ENCODE peak calls at places on chromosomes 5 and 9, in five cellular contexts. T is thoracic aorta; F is CD8-positive, alpha-beta T cell; K is GM23338; N is WTC11. J is an unnamed sample.

GRCh38 chr9:134011401-134011800 is 13.9 kb upstream of the BRD3OS start:
- DNase-seq in T (no peak), F (no peak), K (no peak), N (no peak), J (no peak)

GRCh38 chr5:154223320-154223719 is 32.8 kb downstream of the GALNT10 start:
- DNase-seq in T (no peak), F (no peak), K (no peak), N (no peak), J (no peak)

GRCh38 chr9:134433101-134433500 is 106.8 kb downstream of the RXRA start:
- DNase-seq in T (no peak), F (no peak), K (no peak), N (no peak), J (peak)

GRCh38 chr9:99000480-99001395 is 57.0 kb downstream of the COL15A1 start:
- DNase-seq in T (no peak), F (peak), K (peak), N (no peak), J (no peak)

GRCh38 chr9:138049085-138049778 is 171.7 kb downstream of the CACNA1B start:
- DNase-seq in T (no peak), F (no peak), K (no peak), N (no peak), J (no peak)

GRCh38 chr5:34898258-34898895 is 16.9 kb downstream of the RAD1 start:
- DNase-seq in T (no peak), F (peak), K (peak), N (peak), J (peak)

GRCh38 chr5:154214236-154215106 is 23.9 kb downstream of the GALNT10 start:
- DNase-seq in T (no peak), F (no peak), K (no peak), N (no peak), J (no peak)

GRCh38 chr5:93915142-93915553 is 173.7 kb upstream of the POU5F2 start:
- DNase-seq in T (no peak), F (no peak), K (peak), N (no peak), J (no peak)

GRCh38 chr5:129094924-129095797 is 612 bp downstream of the ISOC1 start:
- DNase-seq in T (no peak), F (peak), K (peak), N (peak), J (peak)

GRCh38 chr9:8025532-8025931 is 226.0 kb upstream of the DMAC1 start:
- DNase-seq in T (no peak), F (no peak), K (no peak), N (no peak), J (no peak)

GRCh38 chr5:80193421-80193820 is 62.4 kb downstream of the SERINC5 start:
- DNase-seq in T (no peak), F (no peak), K (no peak), N (no peak), J (no peak)

GRCh38 chr5:155729684-155730059 is 597.3 kb upstream of the SGCD start:
- DNase-seq in T (no peak), F (no peak), K (peak), N (peak), J (no peak)

GRCh38 chr5:151924564-151925395 is at the start of gene GLRA1:
- DNase-seq in T (no peak), F (peak), K (peak), N (peak), J (no peak)

GRCh38 chr9:89865981-89866380 is 261.2 kb downstream of the GADD45G start:
- DNase-seq in T (no peak), F (no peak), K (no peak), N (no peak), J (no peak)

GRCh38 chr5:103138202-103138601 is 18.1 kb downstream of the PPIP5K2 start:
- DNase-seq in T (no peak), F (no peak), K (no peak), N (no peak), J (no peak)

GRCh38 chr5:136032564-136032963 is 3.8 kb downstream of the TGFBI start:
- DNase-seq in T (no peak), F (no peak), K (no peak), N (no peak), J (no peak)

GRCh38 chr9:112971415-112971814 is 40.6 kb downstream of the ZNF883 start:
- DNase-seq in T (no peak), F (no peak), K (peak), N (peak), J (no peak)

GRCh38 chr5:44046581-44047327 is 342.5 kb downstream of the FGF10 start:
- DNase-seq in T (no peak), F (no peak), K (peak), N (no peak), J (no peak)

GRCh38 chr5:178069909-178070308 is 43.4 kb upstream of the N4BP3 start:
- DNase-seq in T (no peak), F (no peak), K (peak), N (peak), J (no peak)

GRCh38 chr9:127474592-127474991 is 23.3 kb downstream of the LRSAM1 start:
- DNase-seq in T (no peak), F (no peak), K (no peak), N (no peak), J (no peak)

GRCh38 chr9:96113045-96113444 is 188.9 kb downstream of the HSD17B3 start:
- DNase-seq in T (no peak), F (no peak), K (no peak), N (no peak), J (no peak)

GRCh38 chr5:121251954-121252353 is 599.7 kb upstream of the FTMT start:
- DNase-seq in T (no peak), F (no peak), K (no peak), N (no peak), J (no peak)

GRCh38 chr5:17314907-17315471 is 97.6 kb downstream of the BASP1 start:
- DNase-seq in T (no peak), F (no peak), K (peak), N (no peak), J (no peak)

GRCh38 chr5:96344678-96345612 is 88.1 kb downstream of the PCSK1 start:
- DNase-seq in T (no peak), F (no peak), K (peak), N (no peak), J (no peak)

GRCh38 chr9:70563437-70564204 is 149.2 kb upstream of the KLF9 start:
- DNase-seq in T (no peak), F (no peak), K (no peak), N (no peak), J (no peak)

GRCh38 chr5:113192541-113192940 is 215.9 kb downstream of the DCP2 start:
- DNase-seq in T (no peak), F (no peak), K (no peak), N (no peak), J (no peak)

GRCh38 chr5:149687789-149688188 is 42.3 kb upstream of the PPARGC1B start:
- DNase-seq in T (no peak), F (no peak), K (no peak), N (no peak), J (no peak)

GRCh38 chr5:76547242-76547890 is 75.8 kb downstream of the F2RL2 start:
- DNase-seq in T (no peak), F (no peak), K (no peak), N (no peak), J (no peak)

GRCh38 chr5:148841519-148841918 is 15.1 kb downstream of the ADRB2 start:
- DNase-seq in T (no peak), F (no peak), K (no peak), N (no peak), J (no peak)

GRCh38 chr5:68433921-68434879 is 218.6 kb downstream of the PIK3R1 start:
- DNase-seq in T (peak), F (peak), K (no peak), N (no peak), J (peak)

GRCh38 chr5:179435181-179435580 is 89.9 kb upstream of the ADAMTS2 start:
- DNase-seq in T (no peak), F (no peak), K (no peak), N (no peak), J (no peak)

GRCh38 chr5:134552301-134552700 is 26.8 kb downstream of the JADE2 start:
- DNase-seq in T (peak), F (no peak), K (no peak), N (no peak), J (peak)

GRCh38 chr9:133105461-133105770 is 15.6 kb downstream of the RALGDS start:
- DNase-seq in T (no peak), F (no peak), K (no peak), N (no peak), J (no peak)

DNA sequence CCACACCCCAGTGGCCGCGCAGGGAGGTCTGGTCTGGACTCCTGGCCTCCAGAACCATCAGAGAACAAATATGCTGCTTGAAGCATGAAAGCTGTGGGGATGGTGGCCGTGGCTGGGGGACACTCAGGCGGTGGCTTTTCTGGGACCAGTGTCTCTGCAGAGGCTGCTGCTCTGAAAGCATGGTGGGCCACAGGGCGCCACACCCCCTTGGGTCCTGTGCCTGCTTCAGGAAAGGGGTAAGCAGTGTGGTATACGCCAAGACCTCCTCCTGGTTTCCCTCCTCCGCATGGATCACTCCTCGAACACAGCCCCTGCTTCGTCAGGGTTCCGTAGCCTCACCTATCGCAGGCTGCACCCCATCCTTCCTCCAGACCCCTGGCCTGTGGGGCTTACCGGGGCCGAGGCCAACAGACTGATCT is 19.7 kb upstream of the TERT start:
- DNase-seq in T (no peak), F (no peak), K (no peak), N (no peak), J (no peak)
- TF ChIP-seq CTCF in T (no peak), F (no peak), K (no peak), N (no peak), J (no peak)

GRCh38 chr9:97502984-97503861 is 1.8 kb downstream of the TMOD1 start:
- DNase-seq in T (no peak), F (no peak), K (peak), N (peak), J (no peak)
- TF ChIP-seq CTCF in T (no peak), F (no peak), K (peak), N (no peak), J (no peak)

GRCh38 chr5:139637438-139638089 is 10.6 kb upstream of the CXXC5 start:
- DNase-seq in T (no peak), F (no peak), K (peak), N (peak), J (no peak)
- TF ChIP-seq CTCF in T (peak), F (no peak), K (peak), N (no peak), J (no peak)

GRCh38 chr5:73299017-73299630 is 126.1 kb downstream of the TMEM174 start:
- DNase-seq in T (no peak), F (no peak), K (peak), N (peak), J (no peak)
- TF ChIP-seq CTCF in T (peak), F (no peak), K (no peak), N (no peak), J (no peak)

DNA sequence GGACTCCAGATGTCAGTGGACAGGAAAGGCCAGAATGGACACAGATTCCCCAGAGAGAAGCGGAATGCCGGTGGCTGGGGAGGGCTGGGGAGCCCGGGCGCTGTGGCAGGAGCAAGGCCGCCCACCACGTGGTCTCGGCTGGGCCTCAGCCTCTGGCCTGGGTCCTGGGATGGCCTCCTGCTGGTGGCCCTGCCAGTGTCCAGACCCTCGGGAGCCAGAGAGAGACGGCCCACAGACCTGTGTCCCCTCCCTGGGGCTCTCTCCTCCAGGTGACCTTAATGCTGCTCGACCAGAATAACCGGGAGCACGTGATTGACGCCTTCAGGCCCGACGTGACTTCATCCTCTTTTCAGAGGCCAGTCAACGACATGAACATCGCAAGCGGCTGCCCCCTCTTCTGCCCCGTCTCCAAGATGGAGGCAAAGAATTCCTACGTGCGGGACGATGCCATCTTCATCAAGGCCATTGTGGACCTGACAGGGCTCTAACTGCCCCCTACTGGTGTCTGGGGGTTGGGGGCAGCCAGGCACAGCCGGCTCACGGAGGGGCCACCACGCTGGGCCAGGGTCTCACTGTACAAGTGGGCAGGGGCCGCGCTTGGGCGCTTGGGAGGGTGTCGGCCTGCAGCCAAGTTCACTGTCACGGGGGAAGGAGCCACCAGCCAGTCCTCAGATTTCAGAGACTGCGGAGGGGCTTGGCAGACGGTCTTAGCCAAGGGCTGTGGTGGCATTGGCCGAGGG is 19.0 kb downstream of the FBXW5 start:
- DNase-seq in T (no peak), F (no peak), K (no peak), N (no peak), J (no peak)
- TF ChIP-seq CTCF in T (no peak), F (no peak), K (peak), N (no peak), J (no peak)

GRCh38 chr9:4831119-4831518 is 38.4 kb downstream of the RCL1 start:
- DNase-seq in T (no peak), F (no peak), K (peak), N (no peak), J (no peak)
- TF ChIP-seq CTCF in T (peak), F (no peak), K (no peak), N (no peak), J (no peak)

GRCh38 chr9:97749928-97750327 is 52.8 kb upstream of the XPA start:
- DNase-seq in T (no peak), F (no peak), K (no peak), N (no peak), J (no peak)
- TF ChIP-seq CTCF in T (no peak), F (no peak), K (peak), N (no peak), J (no peak)

J was measured in omental fat pad.